ENCODE peak calls at places on chromosomes 7 and 10, in six cellular contexts. I is uterus, U is lung, D is transverse colon, M is kidney, W is PC-3. J is an unnamed sample. For H3K4me1, the result is how much of the 10 kb centered on the place peaks cover.

GRCh38 chr7:117083648-117084047 is 130.3 kb downstream of the ST7 start:
- DNase-seq in I (no peak), U (no peak), D (no peak), M (no peak), W (no peak), J (no peak)

GRCh38 chr7:132381742-132382472 is 194.4 kb downstream of the PLXNA4 start:
- DNase-seq in I (no peak), U (peak), D (no peak), M (no peak), W (peak), J (peak)

GRCh38 chr7:139771001-139771956 is 6.5 kb downstream of the HIPK2 start:
- DNase-seq in I (no peak), U (no peak), D (no peak), M (no peak), W (peak), J (no peak)

GRCh38 chr10:124632064-124632531 is 112.1 kb downstream of the FAM53B start:
- DNase-seq in I (no peak), U (peak), D (no peak), M (no peak), W (no peak), J (no peak)

GRCh38 chr7:38704751-38705150 is 73.6 kb upstream of the AMPH start:
- DNase-seq in I (no peak), U (no peak), D (no peak), M (no peak), W (peak), J (no peak)

GRCh38 chr10:67837519-67838314 is at the start of gene DNAJC12:
- DNase-seq in I (peak), U (no peak), D (no peak), M (no peak), W (peak), J (peak)

GRCh38 chr7:121084748-121085336 is 96.3 kb downstream of the CPED1 start:
- DNase-seq in I (no peak), U (no peak), D (no peak), M (peak), W (peak), J (no peak)

GRCh38 chr7:26117142-26117807 is 34.7 kb upstream of the NFE2L3 start:
- DNase-seq in I (no peak), U (no peak), D (no peak), M (no peak), W (no peak), J (peak)

GRCh38 chr7:85681241-85681640 is 494.4 kb upstream of the SEMA3D start:
- DNase-seq in I (no peak), U (no peak), D (no peak), M (no peak), W (no peak), J (no peak)

GRCh38 chr7:77202544-77202976 is 2.9 kb upstream of the FGL2 start:
- DNase-seq in I (no peak), U (no peak), D (peak), M (no peak), W (no peak), J (no peak)
- TF ChIP-seq CTCF in I (no peak), U (no peak), D (no peak), M (no peak), W (no peak), J (no peak)

GRCh38 chr10:5709865-5710264 is 25.2 kb downstream of the TASOR2 start:
- DNase-seq in I (no peak), U (no peak), D (no peak), M (no peak), W (no peak), J (no peak)

GRCh38 chr10:5711637-5712036 is 27.0 kb downstream of the TASOR2 start:
- DNase-seq in I (no peak), U (no peak), D (no peak), M (no peak), W (no peak), J (no peak)

GRCh38 chr10:5708356-5708755 is 23.7 kb downstream of the TASOR2 start:
- DNase-seq in I (no peak), U (no peak), D (no peak), M (no peak), W (no peak), J (no peak)

DNA sequence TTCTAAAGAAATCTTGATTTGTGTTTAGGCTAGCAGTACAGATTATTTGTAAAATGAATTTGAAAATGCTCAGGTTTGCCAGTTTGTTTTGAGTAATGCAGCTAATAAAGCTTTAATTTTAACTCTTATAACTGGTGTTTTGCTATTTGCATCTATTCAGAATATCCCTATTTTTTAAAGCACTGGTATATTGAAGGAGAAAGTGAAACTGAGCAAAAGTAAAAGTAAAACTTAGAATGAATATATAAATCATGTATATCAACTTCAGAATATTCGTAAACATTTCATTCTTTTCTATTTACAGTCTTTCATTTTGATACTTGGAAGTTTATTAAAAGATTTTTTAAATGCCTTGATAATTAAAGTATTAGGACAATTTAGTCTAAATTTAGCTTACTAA is 26.2 kb downstream of the TASOR2 start:
- DNase-seq in I (no peak), U (no peak), D (no peak), M (no peak), W (no peak), J (no peak)
- H3K4me3 ChIP-seq in I (no peak), U (no peak), D (no peak), M (no peak), W (no peak), J (no peak)

GRCh38 chr7:17405786-17406185 is 107.3 kb downstream of the AHR start:
- DNase-seq in I (no peak), U (no peak), D (no peak), M (no peak), W (peak), J (no peak)
- H3K4me1 ChIP-seq in I (under half), U (under half), D (under half), M (under half), W (under half), J (under half)

GRCh38 chr7:77940647-77941046 is 142.1 kb downstream of the PHTF2 start:
- DNase-seq in I (no peak), U (no peak), D (peak), M (no peak), W (peak), J (peak)
- TF ChIP-seq CTCF in I (peak), U (peak), D (peak), M (peak), W (peak), J (peak)

DNA sequence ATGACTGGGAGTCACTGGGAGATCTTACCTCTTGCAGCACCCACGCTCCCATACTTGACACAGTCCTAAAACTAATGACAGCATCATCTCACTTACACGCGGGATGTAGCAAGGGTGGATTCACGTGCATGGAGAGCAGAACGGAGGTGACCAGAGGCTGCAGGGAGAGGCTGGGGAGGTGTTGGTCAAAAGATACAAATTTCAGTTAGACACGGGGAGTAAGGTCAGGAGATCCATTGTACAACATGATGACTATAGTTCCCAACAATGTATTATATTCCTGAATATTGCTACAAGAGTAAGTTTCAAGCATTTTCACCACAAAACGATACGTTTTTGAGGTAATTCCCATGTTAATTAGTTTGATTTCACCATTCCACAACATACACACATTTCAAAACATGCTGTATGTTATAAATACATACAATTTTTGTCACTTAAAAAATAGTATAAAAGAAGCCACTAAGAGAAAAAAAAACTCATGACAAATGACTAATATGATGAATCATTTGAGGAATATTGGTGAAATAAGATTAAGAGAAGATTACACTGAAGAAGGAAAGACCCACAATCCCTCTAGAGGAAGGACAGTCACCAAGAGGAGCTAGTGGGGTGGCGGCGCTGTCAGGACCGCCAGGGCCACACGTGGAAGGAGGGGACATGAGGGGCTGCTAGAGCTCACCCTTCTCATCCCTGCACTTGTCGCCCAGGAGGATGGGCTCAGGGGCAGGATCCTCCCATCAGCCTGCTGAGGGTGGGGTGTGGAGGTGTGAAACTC is 49.4 kb upstream of the EGFR start:
- DNase-seq in I (no peak), U (no peak), D (no peak), M (no peak), W (peak), J (no peak)
- H3K4me3 ChIP-seq in I (no peak), U (no peak), D (no peak), M (no peak), W (no peak), J (no peak)